ENCODE peak calls at places on chromosomes 2 and 18, in nine cellular contexts. One of them, this sample, is unnamed.

GRCh38 chr2:140994856-140995255 is 1136.0 kb downstream of the LRP1B start:
- DNase-seq in RWPE1: no peak
- DNase-seq in fibroblast of lung: peak; percentile 33
- DNase-seq in tibial artery: no peak
- DNase-seq in MCF 10A: no peak
- DNase-seq in neural crest cell: no peak
- DNase-seq in MM.1S: no peak
- DNase-seq in pancreas: no peak
- DNase-seq in prostate gland: no peak
- DNase-seq in this sample: no peak

GRCh38 chr2:102798181-102798580 is 36.4 kb downstream of the TMEM182 start:
- DNase-seq in RWPE1: no peak
- DNase-seq in fibroblast of lung: no peak
- DNase-seq in tibial artery: no peak
- DNase-seq in MCF 10A: no peak
- DNase-seq in neural crest cell: no peak
- DNase-seq in MM.1S: no peak
- DNase-seq in pancreas: no peak
- DNase-seq in prostate gland: no peak
- DNase-seq in this sample: no peak

GRCh38 chr18:22466608-22467390 is 49.1 kb upstream of the CTAGE1 start:
- DNase-seq in RWPE1: peak; percentile 39
- DNase-seq in fibroblast of lung: peak; percentile 75
- DNase-seq in tibial artery: peak; percentile 47
- DNase-seq in MCF 10A: peak; percentile 89
- DNase-seq in neural crest cell: no peak
- DNase-seq in MM.1S: no peak
- DNase-seq in pancreas: no peak
- DNase-seq in prostate gland: peak; percentile 23
- DNase-seq in this sample: peak; percentile 84

GRCh38 chr2:196170202-196170680 is 1.1 kb downstream of the STK17B start:
- DNase-seq in RWPE1: peak; percentile 26
- DNase-seq in fibroblast of lung: peak; percentile 81
- DNase-seq in tibial artery: peak; percentile 41
- DNase-seq in MCF 10A: peak; percentile 76
- DNase-seq in neural crest cell: no peak
- DNase-seq in MM.1S: peak; percentile 69
- DNase-seq in pancreas: peak; percentile 29
- DNase-seq in prostate gland: peak; percentile 31
- DNase-seq in this sample: peak; percentile 63

GRCh38 chr2:188569441-188569840 is 277.8 kb downstream of the GULP1 start:
- DNase-seq in RWPE1: no peak
- DNase-seq in fibroblast of lung: no peak
- DNase-seq in tibial artery: no peak
- DNase-seq in MCF 10A: no peak
- DNase-seq in neural crest cell: no peak
- DNase-seq in MM.1S: no peak
- DNase-seq in pancreas: no peak
- DNase-seq in prostate gland: no peak
- DNase-seq in this sample: no peak

GRCh38 chr2:64850641-64851040 is 138.6 kb upstream of the SLC1A4 start:
- DNase-seq in RWPE1: no peak
- DNase-seq in fibroblast of lung: no peak
- DNase-seq in tibial artery: peak; percentile 5
- DNase-seq in MCF 10A: no peak
- DNase-seq in neural crest cell: no peak
- DNase-seq in MM.1S: no peak
- DNase-seq in pancreas: no peak
- DNase-seq in prostate gland: no peak
- DNase-seq in this sample: no peak

GRCh38 chr2:189555243-189555642 is 25.3 kb downstream of the SLC40A1 start:
- DNase-seq in RWPE1: no peak
- DNase-seq in fibroblast of lung: no peak
- DNase-seq in tibial artery: no peak
- DNase-seq in MCF 10A: peak; percentile 30
- DNase-seq in neural crest cell: no peak
- DNase-seq in MM.1S: no peak
- DNase-seq in pancreas: no peak
- DNase-seq in prostate gland: peak; percentile 65
- DNase-seq in this sample: no peak

GRCh38 chr2:113067681-113068080 is at the start of gene IL1F10:
- DNase-seq in RWPE1: no peak
- DNase-seq in fibroblast of lung: no peak
- DNase-seq in tibial artery: no peak
- DNase-seq in MCF 10A: no peak
- DNase-seq in neural crest cell: no peak
- DNase-seq in MM.1S: no peak
- DNase-seq in pancreas: no peak
- DNase-seq in prostate gland: no peak
- DNase-seq in this sample: no peak

GRCh38 chr18:34494359-34494696 is 215.8 kb upstream of the DTNA start:
- DNase-seq in RWPE1: no peak
- DNase-seq in fibroblast of lung: no peak
- DNase-seq in tibial artery: no peak
- DNase-seq in MCF 10A: no peak
- DNase-seq in neural crest cell: no peak
- DNase-seq in MM.1S: no peak
- DNase-seq in pancreas: peak; percentile 15
- DNase-seq in prostate gland: no peak
- DNase-seq in this sample: no peak

GRCh38 chr2:215654177-215654850 is 218.4 kb upstream of the FN1 start:
- DNase-seq in RWPE1: no peak
- DNase-seq in fibroblast of lung: peak; percentile 82
- DNase-seq in tibial artery: no peak
- DNase-seq in MCF 10A: no peak
- DNase-seq in neural crest cell: no peak
- DNase-seq in MM.1S: no peak
- DNase-seq in pancreas: no peak
- DNase-seq in prostate gland: no peak
- DNase-seq in this sample: peak; percentile 76

GRCh38 chr18:68417166-68417776 is 297.6 kb downstream of the TMX3 start:
- DNase-seq in RWPE1: no peak
- DNase-seq in fibroblast of lung: no peak
- DNase-seq in tibial artery: no peak
- DNase-seq in MCF 10A: peak; percentile 23
- DNase-seq in neural crest cell: no peak
- DNase-seq in MM.1S: no peak
- DNase-seq in pancreas: no peak
- DNase-seq in prostate gland: no peak
- DNase-seq in this sample: no peak

GRCh38 chr18:63454497-63454896 is 22.3 kb upstream of the SERPINB5 start:
- DNase-seq in RWPE1: peak; percentile 86
- DNase-seq in fibroblast of lung: no peak
- DNase-seq in tibial artery: no peak
- DNase-seq in MCF 10A: peak; percentile 86
- DNase-seq in neural crest cell: no peak
- DNase-seq in MM.1S: no peak
- DNase-seq in pancreas: no peak
- DNase-seq in prostate gland: no peak
- DNase-seq in this sample: no peak

GRCh38 chr18:3323900-3324299 is 62.0 kb downstream of the MYL12B start:
- DNase-seq in RWPE1: no peak
- DNase-seq in fibroblast of lung: peak; percentile 32
- DNase-seq in tibial artery: no peak
- DNase-seq in MCF 10A: peak; percentile 39
- DNase-seq in neural crest cell: no peak
- DNase-seq in MM.1S: no peak
- DNase-seq in pancreas: no peak
- DNase-seq in prostate gland: no peak
- DNase-seq in this sample: peak; percentile 48

GRCh38 chr2:233418761-233419625 is 64.7 kb downstream of the DGKD start:
- DNase-seq in RWPE1: peak; percentile 39
- DNase-seq in fibroblast of lung: peak; percentile 48
- DNase-seq in tibial artery: peak; percentile 47
- DNase-seq in MCF 10A: peak; percentile 79
- DNase-seq in neural crest cell: no peak
- DNase-seq in MM.1S: peak; percentile 74
- DNase-seq in pancreas: no peak
- DNase-seq in prostate gland: no peak
- DNase-seq in this sample: peak; percentile 81

GRCh38 chr2:12722445-12723316 is 5.9 kb downstream of the TRIB2 start:
- DNase-seq in RWPE1: no peak
- DNase-seq in fibroblast of lung: no peak
- DNase-seq in tibial artery: no peak
- DNase-seq in MCF 10A: no peak
- DNase-seq in neural crest cell: no peak
- DNase-seq in MM.1S: no peak
- DNase-seq in pancreas: no peak
- DNase-seq in prostate gland: no peak
- DNase-seq in this sample: no peak

GRCh38 chr2:25787020-25787419 is 91.3 kb downstream of the ASXL2 start:
- DNase-seq in RWPE1: no peak
- DNase-seq in fibroblast of lung: no peak
- DNase-seq in tibial artery: no peak
- DNase-seq in MCF 10A: no peak
- DNase-seq in neural crest cell: no peak
- DNase-seq in MM.1S: no peak
- DNase-seq in pancreas: no peak
- DNase-seq in prostate gland: peak; percentile 19
- DNase-seq in this sample: no peak

GRCh38 chr18:45627204-45627526 is 11.9 kb downstream of the SLC14A2 start:
- DNase-seq in RWPE1: no peak
- DNase-seq in fibroblast of lung: no peak
- DNase-seq in tibial artery: no peak
- DNase-seq in MCF 10A: no peak
- DNase-seq in neural crest cell: no peak
- DNase-seq in MM.1S: no peak
- DNase-seq in pancreas: no peak
- DNase-seq in prostate gland: peak; percentile 24
- DNase-seq in this sample: no peak

GRCh38 chr2:195716466-195716865 is 59.4 kb downstream of the SLC39A10 start:
- DNase-seq in RWPE1: no peak
- DNase-seq in fibroblast of lung: no peak
- DNase-seq in tibial artery: no peak
- DNase-seq in MCF 10A: no peak
- DNase-seq in neural crest cell: no peak
- DNase-seq in MM.1S: no peak
- DNase-seq in pancreas: no peak
- DNase-seq in prostate gland: no peak
- DNase-seq in this sample: no peak

GRCh38 chr2:183157131-183157530 is 32.9 kb downstream of the NUP35 start:
- DNase-seq in RWPE1: no peak
- DNase-seq in fibroblast of lung: no peak
- DNase-seq in tibial artery: no peak
- DNase-seq in MCF 10A: no peak
- DNase-seq in neural crest cell: no peak
- DNase-seq in MM.1S: no peak
- DNase-seq in pancreas: no peak
- DNase-seq in prostate gland: no peak
- DNase-seq in this sample: no peak

GRCh38 chr2:144181006-144181405 is 338.9 kb downstream of the ZEB2 start:
- DNase-seq in RWPE1: no peak
- DNase-seq in fibroblast of lung: peak; percentile 37
- DNase-seq in tibial artery: no peak
- DNase-seq in MCF 10A: no peak
- DNase-seq in neural crest cell: no peak
- DNase-seq in MM.1S: no peak
- DNase-seq in pancreas: no peak
- DNase-seq in prostate gland: no peak
- DNase-seq in this sample: no peak

GRCh38 chr2:144183744-144184143 is 336.2 kb downstream of the ZEB2 start:
- DNase-seq in RWPE1: no peak
- DNase-seq in fibroblast of lung: peak; percentile 84
- DNase-seq in tibial artery: no peak
- DNase-seq in MCF 10A: no peak
- DNase-seq in neural crest cell: no peak
- DNase-seq in MM.1S: no peak
- DNase-seq in pancreas: no peak
- DNase-seq in prostate gland: no peak
- DNase-seq in this sample: peak; percentile 61
- TF ChIP-seq CTCF in RWPE1: no peak
- TF ChIP-seq CTCF in fibroblast of lung: no peak
- TF ChIP-seq CTCF in tibial artery: no peak
- TF ChIP-seq CTCF in MCF 10A: no peak
- TF ChIP-seq CTCF in neural crest cell: no peak
- TF ChIP-seq CTCF in MM.1S: no peak
- TF ChIP-seq CTCF in pancreas: no peak
- TF ChIP-seq CTCF in prostate gland: no peak
- TF ChIP-seq CTCF in this sample: no peak

DNA sequence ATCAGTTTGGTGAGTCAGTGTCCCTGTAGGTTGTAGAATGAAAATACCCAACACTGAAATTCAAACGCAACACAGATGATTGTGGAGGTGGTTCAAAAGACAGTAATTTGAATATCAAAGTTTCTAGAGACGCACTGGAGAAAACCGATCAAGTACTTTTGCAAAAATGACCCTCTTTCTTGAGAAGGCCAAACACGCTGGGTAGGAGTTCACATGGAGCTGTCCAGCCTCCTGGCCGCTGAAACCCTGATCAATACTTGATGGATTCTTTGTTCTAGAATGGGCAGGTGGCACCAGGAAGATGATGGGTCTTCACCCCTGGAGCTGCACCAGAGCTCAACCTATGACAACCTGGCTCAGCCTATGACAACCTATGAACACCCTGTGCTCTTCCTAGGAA is 39.7 kb upstream of the UBE2F start:
- DNase-seq in RWPE1: peak; percentile 8
- DNase-seq in fibroblast of lung: no peak
- DNase-seq in tibial artery: no peak
- DNase-seq in MCF 10A: no peak
- DNase-seq in neural crest cell: no peak
- DNase-seq in MM.1S: no peak
- DNase-seq in pancreas: no peak
- DNase-seq in prostate gland: no peak
- DNase-seq in this sample: no peak
- TF ChIP-seq CTCF in RWPE1: no peak
- TF ChIP-seq CTCF in fibroblast of lung: no peak
- TF ChIP-seq CTCF in tibial artery: no peak
- TF ChIP-seq CTCF in MCF 10A: no peak
- TF ChIP-seq CTCF in neural crest cell: no peak
- TF ChIP-seq CTCF in MM.1S: no peak
- TF ChIP-seq CTCF in pancreas: no peak
- TF ChIP-seq CTCF in prostate gland: no peak
- TF ChIP-seq CTCF in this sample: no peak

DNA sequence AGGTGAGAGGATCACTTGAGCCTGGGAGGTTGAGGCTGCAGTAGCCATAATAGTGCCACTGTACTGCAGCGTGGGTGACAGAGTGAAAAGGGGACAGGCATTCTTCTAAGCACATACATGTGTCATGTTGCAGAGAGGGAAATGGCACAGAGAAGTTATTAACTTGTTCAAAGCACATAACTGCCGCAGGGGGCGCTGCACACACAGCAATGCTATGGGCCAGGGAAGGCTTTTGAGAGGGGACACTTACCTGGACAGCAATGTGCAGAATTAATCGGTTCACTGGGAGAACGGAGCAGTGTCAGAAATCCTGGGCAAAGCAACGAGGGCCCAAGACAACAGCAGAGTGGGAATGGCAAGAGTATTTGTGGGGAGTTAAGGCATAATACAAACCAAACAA is 2.4 kb downstream of the SCYGR8 start:
- DNase-seq in RWPE1: no peak
- DNase-seq in fibroblast of lung: no peak
- DNase-seq in tibial artery: no peak
- DNase-seq in MCF 10A: peak; percentile 33
- DNase-seq in neural crest cell: peak; percentile 13
- DNase-seq in MM.1S: no peak
- DNase-seq in pancreas: no peak
- DNase-seq in prostate gland: no peak
- DNase-seq in this sample: no peak
- TF ChIP-seq CTCF in RWPE1: no peak
- TF ChIP-seq CTCF in fibroblast of lung: peak; percentile 45
- TF ChIP-seq CTCF in tibial artery: no peak
- TF ChIP-seq CTCF in MCF 10A: no peak
- TF ChIP-seq CTCF in neural crest cell: peak; percentile 57
- TF ChIP-seq CTCF in MM.1S: peak; percentile 26
- TF ChIP-seq CTCF in pancreas: no peak
- TF ChIP-seq CTCF in prostate gland: no peak
- TF ChIP-seq CTCF in this sample: peak; percentile 39

GRCh38 chr2:180655842-180656454 is 324.5 kb upstream of the UBE2E3 start:
- DNase-seq in RWPE1: no peak
- DNase-seq in fibroblast of lung: no peak
- DNase-seq in tibial artery: no peak
- DNase-seq in MCF 10A: no peak
- DNase-seq in neural crest cell: no peak
- DNase-seq in MM.1S: no peak
- DNase-seq in pancreas: no peak
- DNase-seq in prostate gland: no peak
- DNase-seq in this sample: no peak
- TF ChIP-seq CTCF in RWPE1: no peak
- TF ChIP-seq CTCF in fibroblast of lung: peak; percentile 42
- TF ChIP-seq CTCF in tibial artery: no peak
- TF ChIP-seq CTCF in MCF 10A: no peak
- TF ChIP-seq CTCF in neural crest cell: peak; percentile 53
- TF ChIP-seq CTCF in MM.1S: no peak
- TF ChIP-seq CTCF in pancreas: no peak
- TF ChIP-seq CTCF in prostate gland: no peak
- TF ChIP-seq CTCF in this sample: peak; percentile 43